ENCODE peak calls at places on chromosome 6, in ten cellular contexts. One of them, this sample, is unnamed.
A peak's percentile ranks its signal among the peaks of the same experiment; 100 is the strongest.

GRCh38 chr6:30612687-30613248 is 4.3 kb downstream of the PPP1R10 start:
- DNase-seq in tibial artery: no peak
- DNase-seq in tibial nerve: no peak
- DNase-seq in brain microvascular endothelial cell: peak; percentile 38
- DNase-seq in cardiac muscle cell: no peak
- DNase-seq in IMR-90: peak; percentile 58
- DNase-seq in neural progenitor cell: peak; percentile 32
- DNase-seq in Panc1: no peak
- DNase-seq in upper lobe of left lung: peak; percentile 46
- DNase-seq in heart right ventricle: no peak
- DNase-seq in this sample: no peak

GRCh38 chr6:143970827-143971226 is 37.2 kb downstream of the PLAGL1 start:
- DNase-seq in tibial artery: no peak
- DNase-seq in tibial nerve: peak; percentile 16
- DNase-seq in brain microvascular endothelial cell: no peak
- DNase-seq in cardiac muscle cell: no peak
- DNase-seq in IMR-90: no peak
- DNase-seq in neural progenitor cell: no peak
- DNase-seq in Panc1: no peak
- DNase-seq in upper lobe of left lung: no peak
- DNase-seq in heart right ventricle: no peak
- DNase-seq in this sample: no peak

GRCh38 chr6:32459781-32460424 is 20.2 kb downstream of the HLA-DRA start:
- DNase-seq in tibial artery: no peak
- DNase-seq in tibial nerve: no peak
- DNase-seq in brain microvascular endothelial cell: no peak
- DNase-seq in cardiac muscle cell: no peak
- DNase-seq in IMR-90: no peak
- DNase-seq in neural progenitor cell: no peak
- DNase-seq in Panc1: no peak
- DNase-seq in upper lobe of left lung: no peak
- DNase-seq in heart right ventricle: no peak
- DNase-seq in this sample: no peak

GRCh38 chr6:105920071-105920470 is 166.1 kb upstream of the PRDM1 start:
- DNase-seq in tibial artery: no peak
- DNase-seq in tibial nerve: no peak
- DNase-seq in brain microvascular endothelial cell: no peak
- DNase-seq in cardiac muscle cell: no peak
- DNase-seq in IMR-90: no peak
- DNase-seq in neural progenitor cell: no peak
- DNase-seq in Panc1: no peak
- DNase-seq in upper lobe of left lung: no peak
- DNase-seq in heart right ventricle: no peak
- DNase-seq in this sample: no peak

GRCh38 chr6:165245287-165245686 is 64.1 kb downstream of the C6orf118 start:
- DNase-seq in tibial artery: no peak
- DNase-seq in tibial nerve: no peak
- DNase-seq in brain microvascular endothelial cell: no peak
- DNase-seq in cardiac muscle cell: peak; percentile 28
- DNase-seq in IMR-90: peak; percentile 2
- DNase-seq in neural progenitor cell: peak; percentile 27
- DNase-seq in Panc1: no peak
- DNase-seq in upper lobe of left lung: no peak
- DNase-seq in heart right ventricle: no peak
- DNase-seq in this sample: no peak

GRCh38 chr6:163416640-163417253 is 2.2 kb downstream of the QKI start:
- DNase-seq in tibial artery: peak; percentile 55
- DNase-seq in tibial nerve: peak; percentile 80
- DNase-seq in brain microvascular endothelial cell: peak; percentile 70
- DNase-seq in cardiac muscle cell: peak; percentile 87
- DNase-seq in IMR-90: peak; percentile 87
- DNase-seq in neural progenitor cell: peak; percentile 70
- DNase-seq in Panc1: no peak
- DNase-seq in upper lobe of left lung: no peak
- DNase-seq in heart right ventricle: no peak
- DNase-seq in this sample: peak; percentile 66

GRCh38 chr6:150256618-150257272 is 112.1 kb upstream of the IYD start:
- DNase-seq in tibial artery: no peak
- DNase-seq in tibial nerve: no peak
- DNase-seq in brain microvascular endothelial cell: no peak
- DNase-seq in cardiac muscle cell: no peak
- DNase-seq in IMR-90: peak; percentile 73
- DNase-seq in neural progenitor cell: no peak
- DNase-seq in Panc1: no peak
- DNase-seq in upper lobe of left lung: no peak
- DNase-seq in heart right ventricle: no peak
- DNase-seq in this sample: no peak

GRCh38 chr6:137234505-137234863 is 15.3 kb upstream of the IFNGR1 start:
- DNase-seq in tibial artery: no peak
- DNase-seq in tibial nerve: no peak
- DNase-seq in brain microvascular endothelial cell: no peak
- DNase-seq in cardiac muscle cell: no peak
- DNase-seq in IMR-90: no peak
- DNase-seq in neural progenitor cell: no peak
- DNase-seq in Panc1: no peak
- DNase-seq in upper lobe of left lung: no peak
- DNase-seq in heart right ventricle: no peak
- DNase-seq in this sample: no peak

GRCh38 chr6:78947962-78948361 is 80.6 kb downstream of the IRAK1BP1 start:
- DNase-seq in tibial artery: no peak
- DNase-seq in tibial nerve: no peak
- DNase-seq in brain microvascular endothelial cell: peak; percentile 6
- DNase-seq in cardiac muscle cell: no peak
- DNase-seq in IMR-90: peak; percentile 72
- DNase-seq in neural progenitor cell: no peak
- DNase-seq in Panc1: no peak
- DNase-seq in upper lobe of left lung: no peak
- DNase-seq in heart right ventricle: no peak
- DNase-seq in this sample: no peak

GRCh38 chr6:68911334-68911733 is 276.3 kb downstream of the ADGRB3 start:
- DNase-seq in tibial artery: no peak
- DNase-seq in tibial nerve: no peak
- DNase-seq in brain microvascular endothelial cell: no peak
- DNase-seq in cardiac muscle cell: no peak
- DNase-seq in IMR-90: no peak
- DNase-seq in neural progenitor cell: no peak
- DNase-seq in Panc1: no peak
- DNase-seq in upper lobe of left lung: no peak
- DNase-seq in heart right ventricle: no peak
- DNase-seq in this sample: no peak

GRCh38 chr6:43873806-43874714 is 104.0 kb downstream of the VEGFA start:
- DNase-seq in tibial artery: no peak
- DNase-seq in tibial nerve: no peak
- DNase-seq in brain microvascular endothelial cell: no peak
- DNase-seq in cardiac muscle cell: no peak
- DNase-seq in IMR-90: no peak
- DNase-seq in neural progenitor cell: peak; percentile 48
- DNase-seq in Panc1: no peak
- DNase-seq in upper lobe of left lung: peak; percentile 45
- DNase-seq in heart right ventricle: no peak
- DNase-seq in this sample: peak; percentile 87

DNA sequence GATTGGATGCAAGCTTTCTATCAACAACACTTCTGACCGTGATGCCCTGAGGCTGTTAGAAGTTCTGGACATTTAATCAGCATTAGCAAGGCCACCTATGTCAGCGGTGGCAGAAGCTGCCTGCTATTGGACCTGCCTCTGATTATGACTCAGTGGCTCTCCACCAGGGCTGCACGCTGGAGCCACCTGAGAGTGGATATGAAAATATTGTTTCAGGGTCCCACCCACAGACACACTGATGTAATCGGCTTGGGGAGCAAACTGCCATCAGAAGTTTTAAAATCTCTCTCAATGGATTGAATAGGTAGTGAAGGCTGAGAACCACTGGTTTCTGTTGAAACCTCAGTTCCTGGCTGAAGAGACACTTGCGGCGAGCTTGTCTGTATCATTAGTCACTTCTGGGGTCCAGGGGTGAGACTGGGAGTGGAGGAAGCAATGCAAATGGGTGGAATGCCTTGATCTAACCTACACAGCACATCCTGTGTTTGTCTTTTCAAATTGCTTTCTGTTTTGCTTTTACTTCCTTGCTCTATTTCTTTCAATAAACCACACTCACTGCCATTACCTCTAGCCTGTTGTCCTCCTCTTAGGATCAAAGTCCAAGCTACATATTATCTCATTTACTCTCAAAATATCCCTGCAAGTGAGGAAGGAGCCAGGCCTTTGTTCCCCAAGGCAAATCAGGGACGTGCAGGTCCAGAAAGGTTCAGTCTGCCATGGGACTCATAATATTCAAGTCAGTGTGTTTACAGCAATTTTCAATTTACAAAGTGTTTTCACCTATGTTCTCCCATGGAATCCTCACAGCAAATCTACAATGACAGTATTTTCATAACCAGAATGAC is 4.2 kb downstream of the CLIC5 start:
- DNase-seq in tibial artery: no peak
- DNase-seq in tibial nerve: no peak
- DNase-seq in brain microvascular endothelial cell: peak; percentile 45
- DNase-seq in cardiac muscle cell: no peak
- DNase-seq in IMR-90: no peak
- DNase-seq in neural progenitor cell: no peak
- DNase-seq in Panc1: no peak
- DNase-seq in upper lobe of left lung: no peak
- DNase-seq in heart right ventricle: no peak
- DNase-seq in this sample: no peak
- H3K27ac ChIP-seq in tibial artery: no peak overlapping the region
- H3K27ac ChIP-seq in tibial nerve: peak overlapping the region; percentile 81
- H3K27ac ChIP-seq in brain microvascular endothelial cell: no peak overlapping the region
- H3K27ac ChIP-seq in cardiac muscle cell: no peak overlapping the region
- H3K27ac ChIP-seq in IMR-90: no peak overlapping the region
- H3K27ac ChIP-seq in neural progenitor cell: no peak overlapping the region
- H3K27ac ChIP-seq in Panc1: no peak overlapping the region
- H3K27ac ChIP-seq in upper lobe of left lung: peak overlapping the region; percentile 92
- H3K27ac ChIP-seq in heart right ventricle: peak overlapping the region; percentile 97
- H3K27ac ChIP-seq in this sample: no peak overlapping the region

GRCh38 chr6:89260310-89260709 is 43.2 kb upstream of the GABRR1 start:
- DNase-seq in tibial artery: no peak
- DNase-seq in tibial nerve: no peak
- DNase-seq in brain microvascular endothelial cell: no peak
- DNase-seq in cardiac muscle cell: peak; percentile 40
- DNase-seq in IMR-90: no peak
- DNase-seq in neural progenitor cell: no peak
- DNase-seq in Panc1: no peak
- DNase-seq in upper lobe of left lung: no peak
- DNase-seq in heart right ventricle: no peak
- DNase-seq in this sample: no peak

GRCh38 chr6:89257781-89258180 is 40.6 kb upstream of the GABRR1 start:
- DNase-seq in tibial artery: no peak
- DNase-seq in tibial nerve: no peak
- DNase-seq in brain microvascular endothelial cell: no peak
- DNase-seq in cardiac muscle cell: no peak
- DNase-seq in IMR-90: no peak
- DNase-seq in neural progenitor cell: no peak
- DNase-seq in Panc1: no peak
- DNase-seq in upper lobe of left lung: no peak
- DNase-seq in heart right ventricle: no peak
- DNase-seq in this sample: no peak

GRCh38 chr6:89264296-89264695 is 47.1 kb upstream of the GABRR1 start:
- DNase-seq in tibial artery: no peak
- DNase-seq in tibial nerve: no peak
- DNase-seq in brain microvascular endothelial cell: no peak
- DNase-seq in cardiac muscle cell: no peak
- DNase-seq in IMR-90: no peak
- DNase-seq in neural progenitor cell: no peak
- DNase-seq in Panc1: no peak
- DNase-seq in upper lobe of left lung: no peak
- DNase-seq in heart right ventricle: no peak
- DNase-seq in this sample: no peak

GRCh38 chr6:89258912-89259311 is 41.8 kb upstream of the GABRR1 start:
- DNase-seq in tibial artery: no peak
- DNase-seq in tibial nerve: no peak
- DNase-seq in brain microvascular endothelial cell: no peak
- DNase-seq in cardiac muscle cell: no peak
- DNase-seq in IMR-90: no peak
- DNase-seq in neural progenitor cell: no peak
- DNase-seq in Panc1: no peak
- DNase-seq in upper lobe of left lung: no peak
- DNase-seq in heart right ventricle: no peak
- DNase-seq in this sample: no peak

DNA sequence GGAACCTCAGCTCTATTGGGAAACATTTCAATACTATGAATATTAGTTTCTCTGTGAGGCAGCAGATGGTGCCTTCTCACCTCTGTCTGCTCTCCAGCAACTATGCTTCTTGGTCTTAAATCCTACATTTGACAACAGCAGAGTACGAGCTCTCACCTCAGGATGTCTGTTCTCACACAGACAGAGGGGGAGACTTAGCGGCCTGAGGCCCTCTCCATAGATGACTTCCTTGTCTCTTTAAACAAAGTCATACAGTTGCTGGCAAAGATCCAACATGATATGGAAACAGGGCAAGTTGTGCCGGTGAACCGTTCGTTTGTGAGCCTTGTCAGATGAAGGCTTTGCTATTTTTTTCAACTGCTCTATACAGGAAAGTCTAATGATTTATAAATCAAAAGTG is 43.7 kb upstream of the GABRR1 start:
- DNase-seq in tibial artery: no peak
- DNase-seq in tibial nerve: no peak
- DNase-seq in brain microvascular endothelial cell: no peak
- DNase-seq in cardiac muscle cell: peak; percentile 67
- DNase-seq in IMR-90: no peak
- DNase-seq in neural progenitor cell: no peak
- DNase-seq in Panc1: no peak
- DNase-seq in upper lobe of left lung: no peak
- DNase-seq in heart right ventricle: no peak
- DNase-seq in this sample: no peak
- H3K4me3 ChIP-seq in tibial artery: no peak overlapping the region
- H3K4me3 ChIP-seq in tibial nerve: no peak overlapping the region
- H3K4me3 ChIP-seq in brain microvascular endothelial cell: no peak overlapping the region
- H3K4me3 ChIP-seq in cardiac muscle cell: no peak overlapping the region
- H3K4me3 ChIP-seq in IMR-90: no peak overlapping the region
- H3K4me3 ChIP-seq in neural progenitor cell: no peak overlapping the region
- H3K4me3 ChIP-seq in Panc1: no peak overlapping the region
- H3K4me3 ChIP-seq in upper lobe of left lung: no peak overlapping the region
- H3K4me3 ChIP-seq in heart right ventricle: no peak overlapping the region
- H3K4me3 ChIP-seq in this sample: no peak overlapping the region

DNA sequence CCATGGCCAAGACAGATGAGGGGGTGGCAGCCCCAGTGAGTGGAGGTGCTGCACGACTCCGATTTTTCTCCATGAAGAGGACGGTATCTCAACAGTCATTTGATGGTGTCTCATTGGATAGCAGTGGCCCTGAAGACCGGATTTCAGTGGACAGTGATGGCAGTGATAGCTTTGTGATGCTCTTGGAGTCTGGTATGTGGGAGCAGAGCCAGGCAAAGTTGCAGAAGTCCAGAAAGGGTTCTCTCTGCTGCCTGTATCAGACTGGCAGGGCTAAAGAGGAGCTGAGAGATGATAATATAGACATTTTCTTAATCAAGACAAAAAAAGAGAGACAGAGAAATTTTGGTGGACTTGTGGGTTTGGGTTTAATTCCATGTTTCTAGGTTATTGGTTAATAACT is 23.8 kb downstream of the TAF11 start:
- DNase-seq in tibial artery: no peak
- DNase-seq in tibial nerve: no peak
- DNase-seq in brain microvascular endothelial cell: no peak
- DNase-seq in cardiac muscle cell: no peak
- DNase-seq in IMR-90: no peak
- DNase-seq in neural progenitor cell: no peak
- DNase-seq in Panc1: no peak
- DNase-seq in upper lobe of left lung: no peak
- DNase-seq in heart right ventricle: no peak
- DNase-seq in this sample: no peak
- H3K27ac ChIP-seq in tibial artery: no peak overlapping the region
- H3K27ac ChIP-seq in tibial nerve: no peak overlapping the region
- H3K27ac ChIP-seq in brain microvascular endothelial cell: no peak overlapping the region
- H3K27ac ChIP-seq in cardiac muscle cell: peak overlapping the region; percentile 87
- H3K27ac ChIP-seq in IMR-90: no peak overlapping the region
- H3K27ac ChIP-seq in neural progenitor cell: no peak overlapping the region
- H3K27ac ChIP-seq in Panc1: no peak overlapping the region
- H3K27ac ChIP-seq in upper lobe of left lung: no peak overlapping the region
- H3K27ac ChIP-seq in heart right ventricle: peak overlapping the region; percentile 76
- H3K27ac ChIP-seq in this sample: no peak overlapping the region

GRCh38 chr6:2396856-2397640 is 151.6 kb upstream of the GMDS start:
- DNase-seq in tibial artery: no peak
- DNase-seq in tibial nerve: no peak
- DNase-seq in brain microvascular endothelial cell: peak; percentile 25
- DNase-seq in cardiac muscle cell: no peak
- DNase-seq in IMR-90: peak; percentile 85
- DNase-seq in neural progenitor cell: no peak
- DNase-seq in Panc1: no peak
- DNase-seq in upper lobe of left lung: no peak
- DNase-seq in heart right ventricle: peak; percentile 46
- DNase-seq in this sample: no peak
- H3K4me3 ChIP-seq in tibial artery: no peak overlapping the region
- H3K4me3 ChIP-seq in tibial nerve: no peak overlapping the region
- H3K4me3 ChIP-seq in brain microvascular endothelial cell: no peak overlapping the region
- H3K4me3 ChIP-seq in cardiac muscle cell: no peak overlapping the region
- H3K4me3 ChIP-seq in IMR-90: peak overlapping the region; percentile 11
- H3K4me3 ChIP-seq in neural progenitor cell: no peak overlapping the region
- H3K4me3 ChIP-seq in Panc1: no peak overlapping the region
- H3K4me3 ChIP-seq in upper lobe of left lung: no peak overlapping the region
- H3K4me3 ChIP-seq in heart right ventricle: no peak overlapping the region
- H3K4me3 ChIP-seq in this sample: no peak overlapping the region